ENCODE peak calls at places on chromosome 15, in six cellular contexts. D is body of pancreas; Q is left ventricle myocardium inferior; T is MM.1S; U is CD8-positive, alpha-beta memory T cell; W is lung. H is an unnamed sample.
A peak's percentile ranks its signal among the peaks of the same experiment; 100 is the strongest.

GRCh38 chr15:77402740-77403379 is 17.0 kb downstream of the PEAK1 start:
- DNase-seq in T (no peak), Q (no peak), U (no peak), D (no peak), W (no peak), H (no peak)

GRCh38 chr15:92981333-92981732 is 81.2 kb downstream of the CHD2 start:
- DNase-seq in D (no peak), T (no peak), U (no peak), W (no peak), Q (no peak), H (no peak)

GRCh38 chr15:33027636-33028035 is 166.9 kb downstream of the FMN1 start:
- DNase-seq in Q (no peak), D (no peak), U (no peak), T (no peak), W (no peak), H (peak; percentile 86)

GRCh38 chr15:101652783-101653430 is 726 bp upstream of the TM2D3 start:
- DNase-seq in W (no peak), D (no peak), Q (no peak), U (no peak), T (no peak), H (no peak)

GRCh38 chr15:85579957-85580694 is 199.7 kb downstream of the AKAP13 start:
- DNase-seq in D (peak; percentile 71), U (no peak), W (no peak), T (no peak), Q (peak; percentile 35), H (no peak)

GRCh38 chr15:32908135-32908801 is 190.5 kb downstream of the GREM1 start:
- DNase-seq in T (peak; percentile 63), Q (no peak), W (no peak), D (no peak), U (no peak), H (no peak)

GRCh38 chr15:83837946-83838571 is 184.1 kb downstream of the ADAMTSL3 start:
- DNase-seq in U (no peak), D (peak; percentile 76), Q (no peak), W (no peak), T (peak; percentile 9), H (peak; percentile 44)

GRCh38 chr15:22823495-22824128 is 14.9 kb upstream of the NIPA2 start:
- DNase-seq in T (no peak), W (no peak), D (no peak), U (no peak), Q (no peak), H (no peak)

GRCh38 chr15:40506964-40507571 is 36.3 kb downstream of the CHST14 start:
- DNase-seq in Q (peak; percentile 78), D (peak; percentile 88), U (peak; percentile 43), T (peak; percentile 74), W (peak; percentile 64), H (peak; percentile 86)
- H3K4me3 ChIP-seq in Q (peak overlapping the region; percentile 56), D (no peak overlapping the region), U (no peak overlapping the region), T (peak overlapping the region; percentile 47), W (peak overlapping the region; percentile 27), H (peak overlapping the region; percentile 29)

GRCh38 chr15:57324944-57325679 is 51.2 kb upstream of the CGNL1 start:
- DNase-seq in U (no peak), D (no peak), Q (no peak), W (no peak), T (no peak), H (no peak)

GRCh38 chr15:57322602-57323250 is 53.6 kb upstream of the CGNL1 start:
- DNase-seq in D (no peak), Q (no peak), T (no peak), U (no peak), W (no peak), H (no peak)

GRCh38 chr15:57323299-57323805 is 53.0 kb upstream of the CGNL1 start:
- DNase-seq in D (no peak), Q (peak; percentile 8), U (no peak), W (no peak), T (no peak), H (no peak)

GRCh38 chr15:57324590-57324890 is 51.8 kb upstream of the CGNL1 start:
- DNase-seq in D (no peak), W (no peak), Q (no peak), U (no peak), T (no peak), H (no peak)

DNA sequence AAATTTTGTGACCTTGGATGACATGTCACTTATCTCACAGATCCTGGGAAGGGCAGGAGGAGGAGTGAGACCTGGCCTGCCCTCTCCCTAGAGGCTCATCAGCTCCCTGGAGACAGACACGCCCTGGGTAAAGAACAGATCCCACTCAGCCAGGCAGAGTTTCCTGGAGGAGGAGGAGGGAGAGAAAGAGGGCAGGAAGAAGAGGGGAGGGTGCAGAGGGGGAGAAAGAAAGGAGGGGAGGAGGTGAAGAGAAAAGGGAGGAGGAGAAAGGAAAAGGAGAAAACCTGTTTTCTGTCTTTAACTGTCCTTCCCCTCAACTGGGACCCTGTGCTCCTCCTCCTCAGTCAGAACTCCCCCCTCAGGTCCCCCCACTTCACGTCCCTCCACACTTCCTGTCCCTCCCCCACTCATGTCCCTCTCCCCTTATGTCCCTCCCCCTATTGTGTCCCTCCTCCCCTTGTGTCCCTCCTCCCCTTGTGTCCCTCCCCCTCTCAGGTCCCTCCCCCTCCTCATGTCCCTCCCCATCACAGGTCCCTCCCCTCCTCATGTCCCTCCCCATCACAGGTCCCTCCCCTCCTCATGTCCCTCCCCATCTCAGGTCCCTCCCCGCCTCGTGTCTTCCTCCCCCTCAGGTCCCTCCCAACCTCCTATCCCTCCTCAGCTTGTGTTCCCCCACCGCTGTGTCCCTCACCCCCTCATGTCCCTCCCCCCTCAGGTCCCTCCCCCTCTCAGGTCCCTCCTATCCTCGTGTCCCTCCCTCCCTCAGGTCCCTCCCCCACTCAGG is 52.3 kb upstream of the CGNL1 start:
- DNase-seq in W (peak; percentile 61), T (peak; percentile 23), U (no peak), Q (peak; percentile 10), D (no peak), H (peak; percentile 78)
- H3K4me3 ChIP-seq in W (no peak overlapping the region), T (no peak overlapping the region), U (no peak overlapping the region), Q (no peak overlapping the region), D (no peak overlapping the region), H (no peak overlapping the region)

DNA sequence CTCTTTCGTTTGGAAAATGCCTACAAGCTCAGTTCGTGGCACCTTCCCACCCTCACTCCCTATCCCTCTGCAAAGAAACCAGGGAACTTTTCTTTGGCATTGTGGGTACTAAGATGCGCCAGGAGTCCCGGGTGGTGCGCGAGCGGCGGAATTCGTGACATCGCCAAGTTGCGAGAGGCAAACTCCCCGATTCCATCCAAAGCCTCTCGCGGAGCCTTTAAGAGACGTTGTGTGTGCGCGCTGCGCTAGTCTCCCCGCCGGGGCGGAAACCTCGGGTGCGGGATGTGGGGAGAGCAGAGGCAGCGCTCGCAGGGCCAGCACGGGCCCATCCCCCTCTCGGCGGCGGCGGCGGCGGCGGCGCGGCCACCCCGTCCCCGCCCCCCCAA is 443 bp upstream of the NR2F2 start:
- DNase-seq in W (no peak), U (no peak), Q (no peak), D (no peak), T (peak; percentile 60), H (peak; percentile 88)
- H3K4me3 ChIP-seq in W (peak overlapping the region; percentile 17), U (no peak overlapping the region), Q (peak overlapping the region; percentile 88), D (peak overlapping the region; percentile 11), T (peak overlapping the region; percentile 57), H (peak overlapping the region; percentile 77)

DNA sequence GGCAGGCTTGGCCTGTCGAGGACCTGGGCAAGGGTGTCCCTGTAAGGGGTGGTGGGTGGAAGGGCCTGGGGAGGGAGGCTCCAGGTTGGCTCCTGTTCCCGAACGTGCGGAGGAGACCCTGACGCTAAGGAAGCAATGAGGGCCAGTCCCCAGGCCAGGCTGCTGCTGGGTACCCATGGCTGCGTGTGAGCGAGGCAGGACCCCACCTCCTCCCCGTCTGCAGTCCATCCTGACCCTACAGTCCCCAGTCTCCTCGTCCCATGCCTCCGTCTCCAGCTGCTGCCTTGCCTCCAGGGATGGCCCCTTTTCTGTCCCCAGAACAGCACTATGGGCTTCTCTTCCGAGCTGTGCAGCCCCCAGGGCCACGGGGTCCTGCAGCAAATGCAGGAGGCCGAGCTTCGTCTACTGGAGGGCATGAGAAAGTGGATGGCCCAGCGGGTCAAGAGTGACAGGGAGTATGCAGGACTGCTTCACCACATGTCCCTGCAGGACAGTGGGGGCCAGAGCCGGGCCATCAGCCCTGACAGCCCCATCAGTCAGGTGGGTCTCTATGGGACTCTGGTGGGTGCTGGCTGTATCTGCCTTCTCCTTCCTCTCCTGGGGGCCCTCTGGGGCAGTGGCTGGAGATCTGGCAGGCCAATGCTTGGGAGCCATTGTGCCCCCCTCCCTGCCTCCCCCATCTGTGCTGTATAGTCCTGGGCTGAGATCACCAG is 571 bp downstream of the FES start:
- DNase-seq in Q (no peak), D (no peak), T (no peak), W (no peak), U (no peak), H (no peak)
- H3K4me3 ChIP-seq in Q (peak overlapping the region; percentile 81), D (no peak overlapping the region), T (no peak overlapping the region), W (peak overlapping the region; percentile 73), U (no peak overlapping the region), H (no peak overlapping the region)

GRCh38 chr15:66850078-66850991 is 148.3 kb downstream of the SMAD6 start:
- DNase-seq in U (no peak), T (no peak), Q (peak; percentile 58), D (no peak), W (no peak), H (peak; percentile 2)

GRCh38 chr15:66849746-66850077 is 147.7 kb downstream of the SMAD6 start:
- DNase-seq in Q (no peak), D (no peak), T (no peak), W (no peak), U (no peak), H (no peak)

GRCh38 chr15:66849393-66849745 is 147.3 kb downstream of the SMAD6 start:
- DNase-seq in D (no peak), Q (no peak), U (no peak), W (no peak), T (no peak), H (no peak)

GRCh38 chr15:66852064-66852905 is 150.2 kb downstream of the SMAD6 start:
- DNase-seq in T (no peak), Q (no peak), U (no peak), W (no peak), D (no peak), H (no peak)

GRCh38 chr15:66851226-66852063 is 149.4 kb downstream of the SMAD6 start:
- DNase-seq in Q (peak; percentile 86), U (peak; percentile 36), W (peak; percentile 87), T (peak; percentile 66), D (peak; percentile 87), H (peak; percentile 87)
- H3K4me3 ChIP-seq in Q (peak overlapping the region; percentile 40), U (no peak overlapping the region), W (no peak overlapping the region), T (no peak overlapping the region), D (no peak overlapping the region), H (peak overlapping the region; percentile 24)